ENCODE peak calls at places on chromosomes 12 and 14, in eight cellular contexts. R is esophagus squamous epithelium, P is pancreas, K is tibial nerve, Y is breast epithelium, N is ovary, F is IMR-90, U is osteoblast. W is an unnamed sample. For H3K4me1, the result is how much of the 10 kb centered on the place peaks cover.

GRCh38 chr14:57833304-57833703 is 32.6 kb downstream of the SLC35F4 start:
- DNase-seq in N (no peak), Y (peak), U (peak), K (peak), F (peak), P (no peak), R (no peak), W (peak)

GRCh38 chr12:10242539-10242938 is 29.9 kb downstream of the GABARAPL1 start:
- DNase-seq in P (no peak), U (no peak), K (no peak), R (no peak), N (no peak), Y (no peak), F (no peak), W (no peak)

GRCh38 chr12:19959353-19959752 is 409.0 kb upstream of the PDE3A start:
- DNase-seq in P (no peak), K (no peak), Y (no peak), U (no peak), F (peak), N (no peak), R (no peak), W (no peak)

GRCh38 chr12:131981388-131981787 is 31.6 kb downstream of the EP400 start:
- DNase-seq in N (no peak), K (no peak), Y (no peak), P (no peak), R (no peak), F (no peak), U (no peak), W (no peak)

GRCh38 chr12:38144601-38145436 is 171.8 kb upstream of the ALG10B start:
- DNase-seq in U (no peak), Y (no peak), F (no peak), K (no peak), R (no peak), P (no peak), N (no peak), W (no peak)

GRCh38 chr12:8989425-8989824 is at the start of gene KLRG1:
- DNase-seq in U (no peak), N (no peak), K (no peak), F (no peak), Y (no peak), R (no peak), P (no peak), W (no peak)

GRCh38 chr12:127277882-127278281 is 989.1 kb upstream of the TMEM132C start:
- DNase-seq in U (no peak), F (no peak), P (no peak), Y (no peak), R (no peak), N (no peak), K (no peak), W (no peak)

GRCh38 chr12:7832059-7832696 is 40.5 kb downstream of the SLC2A14 start:
- DNase-seq in K (peak), U (peak), F (peak), Y (no peak), P (no peak), N (no peak), R (no peak), W (no peak)

GRCh38 chr12:47189753-47190152 is 110.0 kb upstream of the AMIGO2 start:
- DNase-seq in N (peak), K (no peak), R (no peak), F (no peak), Y (no peak), U (no peak), P (no peak), W (peak)

GRCh38 chr14:54025661-54026060 is 69.0 kb upstream of the BMP4 start:
- DNase-seq in N (no peak), Y (no peak), F (peak), P (no peak), U (no peak), R (no peak), K (no peak), W (peak)

GRCh38 chr14:106286697-106287290 is 760.4 kb downstream of the TMEM121 start:
- DNase-seq in P (no peak), N (no peak), Y (no peak), U (no peak), F (no peak), K (no peak), R (no peak), W (no peak)

GRCh38 chr14:56341766-56342418 is 223.7 kb downstream of the PELI2 start:
- DNase-seq in F (peak), R (no peak), U (peak), K (no peak), Y (no peak), P (no peak), N (no peak), W (no peak)

GRCh38 chr14:56147980-56148901 is 30.0 kb downstream of the PELI2 start:
- DNase-seq in R (no peak), Y (no peak), K (no peak), P (no peak), N (no peak), F (no peak), U (no peak), W (no peak)

GRCh38 chr12:13594731-13595514 is 386.5 kb downstream of the GRIN2B start:
- DNase-seq in F (no peak), K (no peak), N (no peak), Y (no peak), R (no peak), U (no peak), P (no peak), W (no peak)

GRCh38 chr14:70096866-70097265 is 91.9 kb downstream of the SLC8A3 start:
- DNase-seq in N (no peak), F (peak), Y (no peak), R (no peak), U (no peak), K (no peak), P (no peak), W (no peak)

GRCh38 chr14:100153560-100153959 is 5.9 kb downstream of the DEGS2 start:
- DNase-seq in Y (no peak), K (no peak), P (peak), N (no peak), R (no peak), U (no peak), F (no peak), W (peak)

GRCh38 chr12:27542628-27543027 is 18.6 kb downstream of the PPFIBP1 start:
- DNase-seq in P (no peak), R (no peak), K (no peak), U (no peak), F (peak), Y (no peak), N (no peak), W (no peak)

GRCh38 chr12:103441437-103442186 is 54.2 kb downstream of the C12orf42 start:
- DNase-seq in R (no peak), U (no peak), N (no peak), P (no peak), Y (no peak), F (no peak), K (no peak), W (no peak)

GRCh38 chr12:103626498-103626897 is 39.4 kb downstream of the STAB2 start:
- DNase-seq in R (no peak), F (peak), K (peak), U (peak), Y (no peak), P (no peak), N (peak), W (peak)

GRCh38 chr12:57241556-57242310 is 9.3 kb downstream of the STAC3 start:
- DNase-seq in N (peak), U (peak), K (no peak), F (no peak), Y (no peak), P (peak), R (no peak), W (no peak)

GRCh38 chr12:60201891-60202290 is 606.1 kb downstream of the SLC16A7 start:
- DNase-seq in N (no peak), K (no peak), F (peak), P (no peak), U (no peak), Y (no peak), R (no peak), W (no peak)

GRCh38 chr14:22509751-22510300 is 79.2 kb downstream of the DAD1 start:
- DNase-seq in Y (no peak), U (no peak), N (no peak), F (no peak), R (no peak), P (no peak), K (no peak), W (no peak)

GRCh38 chr14:68232643-68233055 is 413.1 kb downstream of the RAD51B start:
- DNase-seq in P (no peak), U (peak), F (peak), Y (no peak), R (no peak), N (no peak), K (peak), W (peak)

GRCh38 chr14:105026033-105026785 is 5.3 kb upstream of the CDCA4 start:
- DNase-seq in F (peak), K (no peak), U (no peak), R (no peak), P (no peak), Y (no peak), N (no peak), W (no peak)
- H3K4me1 ChIP-seq in F (under half), K (under half), U (half or more), R (half or more), P (under half), Y (under half), N (under half), W (under half)

GRCh38 chr12:95848575-95849388 is 10.0 kb upstream of the SNRPF start:
- DNase-seq in P (no peak), K (no peak), U (peak), Y (no peak), R (no peak), F (peak), N (no peak), W (peak)
- TF ChIP-seq CTCF in P (no peak), K (no peak), U (peak), Y (no peak), R (peak), F (peak), N (no peak), W (peak)

GRCh38 chr12:49675137-49675536 is 32.1 kb downstream of the FMNL3 start:
- DNase-seq in K (no peak), P (no peak), R (no peak), U (no peak), N (peak), F (no peak), Y (no peak), W (no peak)
- H3K4me1 ChIP-seq in K (half or more), P (under half), R (half or more), U (under half), N (under half), F (under half), Y (under half), W (under half)

GRCh38 chr12:107464644-107465043 is 221.0 kb upstream of the PWP1 start:
- DNase-seq in Y (no peak), N (no peak), K (no peak), F (no peak), R (no peak), U (no peak), P (no peak), W (no peak)

GRCh38 chr12:107459649-107460048 is 225.9 kb upstream of the PWP1 start:
- DNase-seq in N (no peak), F (no peak), Y (no peak), K (no peak), U (no peak), R (no peak), P (no peak), W (no peak)

GRCh38 chr12:107458990-107459389 is 226.6 kb upstream of the PWP1 start:
- DNase-seq in R (no peak), Y (no peak), N (no peak), P (no peak), F (no peak), U (no peak), K (no peak), W (no peak)

GRCh38 chr12:107461222-107461980 is 224.2 kb upstream of the PWP1 start:
- DNase-seq in R (no peak), U (no peak), N (no peak), K (no peak), F (peak), Y (no peak), P (no peak), W (peak)

DNA sequence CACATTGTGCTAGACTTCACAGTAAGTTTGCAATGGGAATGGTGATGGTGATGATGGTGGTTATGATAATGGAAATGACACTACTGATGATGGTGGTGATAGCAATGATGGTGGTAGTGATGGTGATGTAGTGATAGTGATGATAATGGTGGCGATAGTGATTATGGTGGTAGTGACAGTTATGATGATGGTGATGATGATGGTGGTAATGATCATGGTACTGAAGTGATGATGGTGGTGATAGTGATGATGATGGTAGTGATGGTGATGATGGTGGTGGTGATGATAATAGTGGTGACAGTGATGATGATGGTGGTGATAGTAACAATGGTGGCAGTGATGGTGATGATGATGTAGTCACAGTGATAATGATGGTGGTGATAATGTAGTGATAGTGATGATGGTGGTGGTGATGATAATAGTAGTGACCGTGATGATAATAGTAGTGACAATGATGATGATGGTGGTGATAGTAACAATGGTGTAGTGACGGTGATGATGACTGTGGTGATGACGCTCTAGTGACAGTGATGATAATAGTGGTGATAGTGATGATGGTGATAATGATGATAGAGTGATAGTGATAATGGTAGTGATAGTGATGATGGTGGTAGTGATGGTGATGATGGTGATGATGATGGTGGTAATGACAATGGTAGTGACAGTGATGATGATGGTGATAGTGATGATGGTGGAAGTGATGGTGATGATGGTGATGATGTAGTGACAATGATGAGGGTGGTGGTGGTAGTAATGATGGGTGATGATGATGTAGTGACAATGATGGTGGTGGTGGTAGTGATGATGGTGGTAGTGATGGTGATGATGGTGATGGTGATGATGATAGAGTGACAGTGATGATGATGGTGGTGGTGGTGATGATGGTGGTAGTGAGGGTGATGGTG is 222.9 kb upstream of the PWP1 start:
- DNase-seq in R (no peak), U (no peak), F (no peak), N (no peak), P (no peak), Y (no peak), K (no peak), W (no peak)
- TF ChIP-seq CTCF in R (no peak), U (no peak), F (no peak), N (no peak), P (no peak), Y (no peak), K (no peak), W (no peak)

DNA sequence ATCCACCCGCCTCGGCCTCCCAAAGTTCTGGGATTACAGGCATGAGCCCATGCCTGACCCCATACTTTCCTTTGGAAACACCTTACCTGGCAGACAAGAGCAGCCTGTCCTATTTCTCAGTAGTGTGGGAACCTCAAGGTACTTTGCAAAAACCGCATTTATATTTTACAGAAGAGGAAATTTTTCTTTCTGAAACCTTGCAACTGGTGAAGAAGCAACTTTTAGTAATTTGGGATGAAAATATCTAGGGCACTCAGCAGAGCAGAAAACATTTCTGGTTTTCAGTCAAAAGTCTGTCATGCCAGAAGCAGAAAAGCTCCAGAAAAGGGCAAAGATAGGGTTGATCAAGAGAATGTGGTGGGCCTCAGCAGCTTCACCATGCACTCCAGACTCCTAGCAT is 21.2 kb downstream of the HVCN1 start:
- DNase-seq in K (no peak), U (no peak), P (no peak), R (no peak), N (no peak), F (no peak), Y (no peak), W (no peak)
- H3K4me1 ChIP-seq in K (under half), U (under half), P (under half), R (under half), N (under half), F (under half), Y (under half), W (under half)